ENCODE peak calls at places on chromosomes 3 and 15, in seven cellular contexts. F, D, L, Z, X, C and R are unnamed samples.

GRCh38 chr3:172159962-172160538 is 120.7 kb downstream of the FNDC3B start:
- DNase-seq in F (no peak), D (no peak), L (no peak), Z (no peak), X (peak; percentile 70), C (no peak), R (no peak)

GRCh38 chr15:33215941-33216872 is 21.7 kb upstream of the FMN1 start:
- DNase-seq in F (no peak), D (no peak), L (no peak), Z (peak; percentile 34), X (peak; percentile 53), C (no peak), R (peak; percentile 38)

GRCh38 chr3:194930439-194931204 is 244.9 kb downstream of the FAM43A start:
- DNase-seq in F (no peak), D (no peak), L (no peak), Z (no peak), X (peak; percentile 92), C (no peak), R (no peak)

GRCh38 chr15:68816795-68817303 is 3.8 kb downstream of the ANP32A start:
- DNase-seq in F (no peak), D (no peak), L (no peak), Z (peak; percentile 41), X (peak; percentile 20), C (peak; percentile 31), R (no peak)

GRCh38 chr3:184590795-184591194 is 29.2 kb downstream of the EPHB3 start:
- DNase-seq in F (no peak), D (no peak), L (no peak), Z (no peak), X (no peak), C (no peak), R (no peak)

GRCh38 chr3:43707998-43708397 is 17.3 kb downstream of the ABHD5 start:
- DNase-seq in F (no peak), D (no peak), L (no peak), Z (no peak), X (peak; percentile 96), C (no peak), R (no peak)

GRCh38 chr3:31539275-31539674 is 6.5 kb downstream of the STT3B start:
- DNase-seq in F (no peak), D (no peak), L (no peak), Z (no peak), X (no peak), C (no peak), R (no peak)

GRCh38 chr15:100829457-100829856 is 50.2 kb upstream of the ALDH1A3 start:
- DNase-seq in F (no peak), D (no peak), L (no peak), Z (no peak), X (no peak), C (no peak), R (no peak)

GRCh38 chr3:184156522-184156955 is 1.4 kb downstream of the DVL3 start:
- DNase-seq in F (no peak), D (peak; percentile 28), L (no peak), Z (no peak), X (peak; percentile 71), C (no peak), R (peak; percentile 49)

GRCh38 chr3:72679540-72680198 is 168.6 kb downstream of the SHQ1 start:
- DNase-seq in F (no peak), D (no peak), L (no peak), Z (peak; percentile 48), X (peak; percentile 30), C (no peak), R (no peak)

GRCh38 chr3:100581650-100582049 is 27.8 kb upstream of the ADGRG7 start:
- DNase-seq in F (no peak), D (no peak), L (no peak), Z (no peak), X (no peak), C (no peak), R (no peak)

GRCh38 chr3:188772886-188773285 is 398.9 kb upstream of the TPRG1 start:
- DNase-seq in F (no peak), D (no peak), L (no peak), Z (no peak), X (peak; percentile 66), C (no peak), R (no peak)

GRCh38 chr3:184015381-184016019 is 2.2 kb downstream of the ABCC5 start:
- DNase-seq in F (no peak), D (no peak), L (no peak), Z (no peak), X (no peak), C (no peak), R (no peak)

GRCh38 chr3:183178833-183179549 is 16.5 kb upstream of the LAMP3 start:
- DNase-seq in F (no peak), D (peak; percentile 46), L (peak; percentile 40), Z (peak; percentile 32), X (peak; percentile 79), C (peak; percentile 34), R (peak; percentile 69)

GRCh38 chr15:88646088-88646405 is 7.2 kb downstream of the ISG20 start:
- DNase-seq in F (no peak), D (no peak), L (no peak), Z (no peak), X (no peak), C (no peak), R (no peak)

GRCh38 chr15:44535509-44536297 is 1.2 kb upstream of the EIF3J start:
- DNase-seq in F (no peak), D (peak; percentile 11), L (no peak), Z (peak; percentile 50), X (no peak), C (peak; percentile 29), R (peak; percentile 28)

GRCh38 chr15:54482251-54482650 is 504.0 kb downstream of the UNC13C start:
- DNase-seq in F (no peak), D (no peak), L (no peak), Z (no peak), X (no peak), C (no peak), R (no peak)

DNA sequence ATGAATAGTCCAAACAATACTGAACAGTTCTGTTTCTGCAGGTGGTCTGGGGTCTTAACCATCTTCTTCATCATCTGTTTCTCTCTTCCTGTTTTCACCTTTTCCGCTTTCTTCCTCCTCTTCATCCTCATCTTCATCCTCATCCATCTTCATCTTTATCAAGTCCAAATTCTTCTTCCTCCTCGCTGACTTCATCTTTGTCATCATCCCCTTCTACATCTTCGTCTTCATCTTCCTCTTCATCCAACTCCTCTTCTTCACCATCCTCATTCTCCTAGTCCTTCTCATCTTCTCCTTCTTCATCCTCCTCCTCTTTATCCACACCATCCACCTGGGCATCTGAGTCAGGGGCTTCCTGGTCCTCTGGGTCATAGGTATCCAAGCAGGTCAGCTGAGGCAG is 16.5 kb upstream of the CFAP161 start:
- DNase-seq in F (no peak), D (no peak), L (no peak), Z (no peak), X (no peak), C (no peak), R (no peak)
- TF ChIP-seq CTCF in F (no peak), D (no peak), L (no peak), Z (no peak), X (no peak), C (no peak), R (no peak)

GRCh38 chr3:906739-907138 is 186.1 kb upstream of the CNTN6 start:
- DNase-seq in F (no peak), D (no peak), L (no peak), Z (no peak), X (no peak), C (no peak), R (no peak)

GRCh38 chr3:905217-905616 is 187.6 kb upstream of the CNTN6 start:
- DNase-seq in F (no peak), D (no peak), L (no peak), Z (no peak), X (no peak), C (no peak), R (no peak)

DNA sequence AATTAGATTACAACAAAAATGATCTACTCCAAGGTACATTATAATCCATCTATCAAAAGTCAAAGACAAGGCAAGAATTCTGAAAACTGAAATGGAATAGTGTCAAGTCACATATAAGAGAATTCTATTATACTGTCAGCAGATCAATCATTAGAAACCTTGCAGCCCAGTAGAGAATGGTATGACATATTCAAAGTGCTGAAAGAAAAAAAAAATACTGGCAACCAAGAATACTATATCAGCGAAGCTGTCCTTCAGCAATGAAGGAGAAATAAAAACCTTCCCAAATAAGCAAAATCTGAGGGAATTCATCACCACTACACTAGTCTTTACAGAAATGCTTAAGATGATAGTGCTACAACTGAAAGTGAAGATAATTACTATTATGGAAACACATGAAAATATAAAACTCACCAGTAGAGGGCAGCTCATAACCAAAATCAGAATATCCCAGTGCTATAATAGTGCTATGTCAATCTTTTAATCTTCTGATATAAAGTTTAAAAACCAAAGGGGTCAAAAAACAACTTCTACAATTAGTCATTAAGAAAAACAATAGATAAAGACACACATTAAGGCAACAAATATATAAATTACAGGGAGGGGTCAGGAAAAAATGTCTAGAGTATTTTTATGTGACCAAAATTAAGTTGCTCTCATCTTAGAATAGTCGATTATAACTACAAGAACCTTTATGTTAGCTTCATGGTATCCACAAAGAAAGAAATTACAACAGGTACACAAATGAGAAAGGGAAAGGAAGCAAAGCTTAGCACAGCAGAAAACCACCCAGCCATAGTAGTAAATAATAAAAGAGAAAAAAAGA is 190.7 kb upstream of the CNTN6 start:
- DNase-seq in F (no peak), D (no peak), L (no peak), Z (peak; percentile 22), X (peak; percentile 37), C (no peak), R (peak; percentile 6)
- TF ChIP-seq CTCF in F (peak; percentile 32), D (peak; percentile 64), L (peak; percentile 71), Z (peak; percentile 38), X (peak; percentile 19), C (no peak), R (peak; percentile 40)

DNA sequence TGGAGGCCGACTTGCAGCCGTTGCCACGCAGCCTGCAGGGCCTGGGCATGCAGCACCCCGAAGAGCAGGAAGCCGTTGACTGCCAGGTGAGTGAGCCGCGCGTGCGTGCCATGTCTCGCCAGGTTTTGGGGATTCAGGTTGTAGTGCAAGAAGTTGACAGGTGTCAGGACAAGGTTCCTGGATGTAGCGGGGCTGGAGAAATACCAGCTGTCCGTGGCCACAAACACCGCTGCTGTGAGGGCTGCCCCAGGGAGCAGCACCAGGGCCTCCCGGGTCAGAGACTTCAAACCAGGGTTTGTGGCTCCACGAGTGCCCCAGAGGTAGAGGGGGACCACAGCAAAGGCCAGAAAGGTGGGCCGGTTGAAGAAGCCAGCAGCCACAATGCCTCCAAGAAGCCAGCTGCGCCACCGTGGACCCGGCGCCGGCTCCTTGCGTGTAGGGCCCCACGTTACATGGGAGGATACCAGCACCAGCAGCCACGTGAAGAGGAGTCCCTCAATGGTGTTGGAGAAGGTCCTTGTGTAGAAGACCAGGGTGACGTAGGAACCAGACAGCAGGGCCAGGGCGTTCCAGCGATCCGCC is 5.6 kb upstream of the NCBP2 start:
- DNase-seq in F (no peak), D (no peak), L (no peak), Z (no peak), X (no peak), C (no peak), R (no peak)
- TF ChIP-seq CTCF in F (no peak), D (no peak), L (no peak), Z (no peak), X (no peak), C (no peak), R (no peak)

DNA sequence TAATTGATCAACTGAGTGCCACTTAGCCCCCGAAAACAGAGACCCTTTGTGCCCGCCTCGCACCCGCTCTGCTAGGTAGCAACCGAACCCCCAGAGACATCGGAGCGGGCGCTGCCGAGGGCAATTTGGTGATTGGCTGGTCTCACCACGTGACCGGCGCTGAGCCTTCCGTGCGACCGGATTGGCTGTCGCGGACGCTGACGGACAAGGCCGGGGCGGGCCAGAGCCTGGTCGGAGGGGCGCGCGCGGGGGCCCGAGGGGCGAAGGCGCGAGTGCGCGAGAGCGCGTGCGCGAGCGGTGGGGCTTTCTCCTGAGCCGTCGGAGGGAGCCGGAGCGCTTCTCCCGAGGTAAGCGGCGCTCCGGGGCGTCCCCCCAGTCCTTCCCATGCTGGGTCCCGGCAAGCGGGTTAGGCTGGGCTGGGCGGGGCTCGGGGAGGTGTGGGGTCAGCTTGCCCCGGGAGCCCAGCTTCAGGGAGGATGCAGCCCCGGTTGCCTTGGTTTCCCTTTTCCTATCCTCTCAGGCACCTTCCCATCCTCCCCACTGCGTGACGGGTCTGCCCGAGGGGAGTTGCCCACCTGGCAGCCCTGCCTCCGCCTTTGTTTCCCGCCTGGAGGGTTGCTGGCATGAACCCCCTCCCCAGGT is at the start of gene TMEM108:
- DNase-seq in F (no peak), D (peak; percentile 90), L (peak; percentile 82), Z (no peak), X (peak; percentile 25), C (no peak), R (peak; percentile 37)
- TF ChIP-seq CTCF in F (no peak), D (no peak), L (no peak), Z (no peak), X (no peak), C (no peak), R (no peak)